ENCODE peak calls at places on chromosomes 4 and X, in five cellular contexts. One of them, this sample, is unnamed.
A peak's percentile ranks its signal among the peaks of the same experiment; 100 is the strongest.

GRCh38 chrX:123961268-123962005 is at the start of gene STAG2:
- DNase-seq in GM12878: peak; percentile 21
- DNase-seq in H1: no peak
- DNase-seq in K562: peak; percentile 84
- DNase-seq in HepG2: peak; percentile 80
- DNase-seq in this sample: peak; percentile 71

GRCh38 chr4:181674315-181674714 is 568.9 kb upstream of the TENM3 start:
- DNase-seq in H1: no peak
- DNase-seq in K562: no peak
- DNase-seq in GM12878: no peak
- DNase-seq in HepG2: no peak
- DNase-seq in this sample: no peak

GRCh38 chrX:72621619-72622485 is 49.2 kb upstream of the HDAC8 start:
- DNase-seq in GM12878: peak; percentile 24
- DNase-seq in K562: no peak
- DNase-seq in H1: no peak
- DNase-seq in HepG2: no peak
- DNase-seq in this sample: peak; percentile 15

GRCh38 chrX:14409341-14409740 is 120.0 kb upstream of the GLRA2 start:
- DNase-seq in HepG2: peak; percentile 40
- DNase-seq in K562: no peak
- DNase-seq in H1: no peak
- DNase-seq in GM12878: no peak
- DNase-seq in this sample: no peak

GRCh38 chr4:156654410-156654809 is 317.2 kb downstream of the PDGFC start:
- DNase-seq in K562: no peak
- DNase-seq in GM12878: no peak
- DNase-seq in HepG2: peak; percentile 66
- DNase-seq in H1: no peak
- DNase-seq in this sample: no peak

GRCh38 chr4:79585330-79585729 is 177.3 kb upstream of the GK2 start:
- DNase-seq in HepG2: no peak
- DNase-seq in K562: no peak
- DNase-seq in GM12878: no peak
- DNase-seq in H1: no peak
- DNase-seq in this sample: no peak

GRCh38 chr4:177696438-177696966 is 254.3 kb upstream of the AGA start:
- DNase-seq in H1: peak; percentile 7
- DNase-seq in K562: no peak
- DNase-seq in GM12878: no peak
- DNase-seq in HepG2: no peak
- DNase-seq in this sample: peak; percentile 1

GRCh38 chr4:69753666-69754065 is 6.8 kb downstream of the SULT1B1 start:
- DNase-seq in GM12878: no peak
- DNase-seq in HepG2: no peak
- DNase-seq in K562: no peak
- DNase-seq in H1: no peak
- DNase-seq in this sample: no peak

GRCh38 chrX:38312436-38312835 is 14.9 kb downstream of the RPGR start:
- DNase-seq in H1: no peak
- DNase-seq in HepG2: no peak
- DNase-seq in GM12878: no peak
- DNase-seq in K562: no peak
- DNase-seq in this sample: peak; percentile 40

GRCh38 chrX:38768079-38768478 is 33.2 kb upstream of the MID1IP1 start:
- DNase-seq in H1: no peak
- DNase-seq in GM12878: no peak
- DNase-seq in HepG2: no peak
- DNase-seq in K562: no peak
- DNase-seq in this sample: peak; percentile 11

DNA sequence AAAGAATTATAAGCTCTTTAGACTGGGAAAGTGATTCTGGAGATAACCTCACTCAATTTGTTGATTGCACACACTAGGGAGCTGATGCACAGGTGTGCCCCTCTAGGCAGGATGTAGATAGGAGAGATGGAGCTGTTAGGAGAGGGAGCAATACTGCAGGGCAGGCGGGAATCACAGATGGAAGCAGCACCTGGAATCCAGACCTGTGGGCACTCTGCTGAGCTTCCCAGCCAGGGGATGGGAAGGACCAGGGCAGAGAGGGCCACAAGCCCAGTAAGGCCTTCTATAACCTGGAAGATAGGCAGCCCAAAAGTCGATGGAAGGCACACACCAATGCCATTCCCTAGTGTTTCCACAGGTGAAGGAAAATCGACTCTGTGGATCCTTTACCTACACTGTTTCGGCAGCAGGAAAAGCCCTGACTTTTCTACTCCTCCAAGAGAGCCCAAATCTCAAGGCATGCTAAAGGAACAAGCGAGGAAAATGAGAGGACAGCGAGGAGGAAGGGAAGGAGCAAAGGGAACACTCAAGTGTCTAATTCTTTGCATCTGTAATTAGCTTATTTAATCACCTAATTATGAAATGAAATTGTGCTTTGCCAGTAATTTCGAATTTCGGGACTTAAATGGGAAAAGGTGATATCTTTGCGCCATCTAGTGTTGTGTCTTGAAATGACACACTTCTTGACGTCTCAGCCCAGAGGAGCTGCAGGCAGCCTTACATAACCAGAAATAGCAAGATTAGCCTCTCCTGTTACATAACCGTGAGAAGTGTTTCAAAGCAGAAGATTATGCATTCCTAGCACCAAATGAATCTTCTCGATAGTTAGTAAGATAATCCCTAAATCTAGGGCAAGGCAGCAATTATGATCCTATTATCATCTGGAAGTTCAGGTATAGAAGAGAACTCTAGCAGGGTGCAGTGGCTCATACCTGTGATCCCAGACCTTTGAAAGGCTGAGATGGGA is 31.0 kb upstream of the TLR3 start:
- DNase-seq in H1: no peak
- DNase-seq in GM12878: peak; percentile 36
- DNase-seq in HepG2: peak; percentile 59
- DNase-seq in K562: peak; percentile 53
- DNase-seq in this sample: peak; percentile 26
- TF ChIP-seq RFX5 in H1: no peak
- TF ChIP-seq RFX5 in GM12878: no peak
- TF ChIP-seq RFX5 in HepG2: no peak
- TF ChIP-seq RFX5 in K562: peak; percentile 69
- TF ChIP-seq RFX5 in this sample: no peak

DNA sequence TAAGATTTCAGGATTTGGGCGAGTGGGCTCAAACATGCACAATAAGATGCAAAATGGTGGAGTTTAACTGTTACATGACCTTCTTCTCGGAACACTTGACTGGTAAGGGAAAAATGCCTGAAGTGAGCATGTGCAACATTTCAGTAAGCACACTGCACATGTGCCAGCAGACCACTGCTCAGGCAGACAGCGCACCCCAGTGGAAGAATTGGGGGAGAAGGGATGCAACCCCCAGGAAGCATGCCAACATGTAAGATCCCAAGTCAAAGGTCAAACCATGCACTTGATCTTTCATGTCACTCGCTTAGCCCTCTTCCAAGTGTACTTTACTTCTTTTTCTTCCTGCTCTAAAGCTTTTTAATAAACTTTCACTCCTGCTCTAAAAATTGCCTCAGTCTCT is 256.3 kb downstream of the CENPC start:
- DNase-seq in GM12878: no peak
- DNase-seq in H1: peak; percentile 46
- DNase-seq in HepG2: peak; percentile 14
- DNase-seq in K562: peak; percentile 24
- DNase-seq in this sample: no peak
- TF ChIP-seq HDAC2 in GM12878: no peak
- TF ChIP-seq HDAC2 in H1: no peak
- TF ChIP-seq HDAC2 in HepG2: no peak
- TF ChIP-seq HDAC2 in K562: no peak
- TF ChIP-seq HDAC2 in this sample: no peak

GRCh38 chrX:9182041-9182440 is 148.1 kb upstream of the FAM9B start:
- DNase-seq in H1: no peak
- DNase-seq in HepG2: no peak
- DNase-seq in K562: no peak
- DNase-seq in GM12878: no peak
- DNase-seq in this sample: no peak

GRCh38 chrX:9180623-9181022 is 146.7 kb upstream of the FAM9B start:
- DNase-seq in H1: peak; percentile 38
- DNase-seq in HepG2: no peak
- DNase-seq in GM12878: no peak
- DNase-seq in K562: no peak
- DNase-seq in this sample: no peak

GRCh38 chrX:9183481-9183880 is 149.6 kb upstream of the FAM9B start:
- DNase-seq in HepG2: no peak
- DNase-seq in K562: no peak
- DNase-seq in H1: no peak
- DNase-seq in GM12878: no peak
- DNase-seq in this sample: no peak

GRCh38 chrX:9188117-9188516 is 154.2 kb upstream of the FAM9B start:
- DNase-seq in K562: no peak
- DNase-seq in GM12878: no peak
- DNase-seq in H1: no peak
- DNase-seq in HepG2: no peak
- DNase-seq in this sample: no peak

GRCh38 chrX:9184231-9184630 is 150.3 kb upstream of the FAM9B start:
- DNase-seq in K562: no peak
- DNase-seq in H1: no peak
- DNase-seq in HepG2: no peak
- DNase-seq in GM12878: no peak
- DNase-seq in this sample: no peak
- TF ChIP-seq RFX5 in K562: no peak
- TF ChIP-seq RFX5 in H1: no peak
- TF ChIP-seq RFX5 in HepG2: no peak
- TF ChIP-seq RFX5 in GM12878: no peak
- TF ChIP-seq RFX5 in this sample: no peak

DNA sequence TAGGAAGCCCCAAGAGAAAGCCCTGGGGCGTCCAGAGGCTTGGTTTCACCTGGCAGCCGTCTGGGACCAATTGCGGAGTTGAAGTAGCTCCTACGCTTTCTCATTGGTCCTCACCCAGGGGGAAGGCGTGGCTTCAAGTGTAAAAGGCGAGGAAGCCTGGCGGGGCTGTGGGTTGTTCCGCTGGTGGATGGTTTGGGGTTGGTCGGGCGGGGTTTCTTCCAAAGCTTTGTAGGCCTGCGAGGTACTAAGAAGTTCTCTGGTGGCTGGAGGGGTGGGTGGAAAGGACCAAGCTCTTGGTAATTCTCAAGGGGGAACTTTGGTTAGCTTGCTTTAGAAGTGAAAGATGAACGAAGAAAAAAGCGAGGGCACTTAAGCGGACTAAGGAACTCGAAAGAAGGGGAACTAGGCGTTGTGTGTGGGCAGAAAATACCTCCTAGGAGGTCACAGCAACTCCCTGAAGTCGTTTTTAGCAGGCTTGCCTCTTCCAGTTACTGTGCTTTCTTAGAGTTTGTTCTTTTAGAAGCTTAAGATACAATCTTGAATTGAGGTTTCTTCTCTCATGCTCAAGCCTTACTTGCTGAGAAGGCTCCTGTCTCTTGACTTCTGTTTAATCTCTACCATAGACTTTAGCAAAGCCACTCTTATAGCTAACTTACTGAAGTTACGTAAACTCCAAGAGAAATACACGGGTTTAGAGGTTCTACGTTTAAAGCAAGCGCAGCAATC is 36.7 kb downstream of the CCNG2 start:
- DNase-seq in K562: peak; percentile 65
- DNase-seq in H1: no peak
- DNase-seq in GM12878: peak; percentile 69
- DNase-seq in HepG2: no peak
- DNase-seq in this sample: no peak
- TF ChIP-seq HDAC2 in K562: no peak
- TF ChIP-seq HDAC2 in H1: no peak
- TF ChIP-seq HDAC2 in GM12878: no peak
- TF ChIP-seq HDAC2 in HepG2: no peak
- TF ChIP-seq HDAC2 in this sample: no peak

GRCh38 chrX:21255207-21255606 is 119.0 kb upstream of the CNKSR2 start:
- DNase-seq in GM12878: no peak
- DNase-seq in HepG2: no peak
- DNase-seq in K562: no peak
- DNase-seq in H1: no peak
- DNase-seq in this sample: no peak
- TF ChIP-seq RFX5 in GM12878: no peak
- TF ChIP-seq RFX5 in HepG2: no peak
- TF ChIP-seq RFX5 in K562: no peak
- TF ChIP-seq RFX5 in H1: no peak
- TF ChIP-seq RFX5 in this sample: no peak

GRCh38 chr4:92172203-92172602 is 131.6 kb upstream of the GRID2 start:
- DNase-seq in K562: no peak
- DNase-seq in H1: no peak
- DNase-seq in HepG2: no peak
- DNase-seq in GM12878: no peak
- DNase-seq in this sample: no peak
- TF ChIP-seq HDAC2 in K562: no peak
- TF ChIP-seq HDAC2 in H1: no peak
- TF ChIP-seq HDAC2 in HepG2: no peak
- TF ChIP-seq HDAC2 in GM12878: no peak
- TF ChIP-seq HDAC2 in this sample: no peak

GRCh38 chrX:77264490-77264889 is 182.7 kb upstream of the FGF16 start:
- DNase-seq in HepG2: no peak
- DNase-seq in H1: no peak
- DNase-seq in GM12878: no peak
- DNase-seq in K562: no peak
- DNase-seq in this sample: no peak
- TF ChIP-seq RFX5 in HepG2: no peak
- TF ChIP-seq RFX5 in H1: no peak
- TF ChIP-seq RFX5 in GM12878: no peak
- TF ChIP-seq RFX5 in K562: no peak
- TF ChIP-seq RFX5 in this sample: no peak

This sample was measured in A549.